ENCODE peak calls at places on chromosome 18, in six cellular contexts. One of them, this sample, is unnamed.

GRCh38 chr18:2897015-2897414 is 50.2 kb downstream of the EMILIN2 start:
- DNase-seq in K562: no peak
- DNase-seq in HepG2: no peak
- DNase-seq in HCT116: no peak
- DNase-seq in A549: no peak
- DNase-seq in H1: no peak
- DNase-seq in this sample: no peak

GRCh38 chr18:35174093-35174731 is 66.6 kb upstream of the ZNF397 start:
- DNase-seq in K562: peak
- DNase-seq in HepG2: no peak
- DNase-seq in HCT116: no peak
- DNase-seq in A549: no peak
- DNase-seq in H1: no peak
- DNase-seq in this sample: no peak

GRCh38 chr18:12335503-12335902 is 27.5 kb downstream of the TUBB6 start:
- DNase-seq in K562: no peak
- DNase-seq in HepG2: no peak
- DNase-seq in HCT116: no peak
- DNase-seq in A549: no peak
- DNase-seq in H1: no peak
- DNase-seq in this sample: no peak

GRCh38 chr18:56289381-56289780 is 349.0 kb downstream of the TXNL1 start:
- DNase-seq in K562: no peak
- DNase-seq in HepG2: no peak
- DNase-seq in HCT116: no peak
- DNase-seq in A549: no peak
- DNase-seq in H1: no peak
- DNase-seq in this sample: no peak

GRCh38 chr18:77055429-77056310 is 76.9 kb downstream of the MBP start:
- DNase-seq in K562: no peak
- DNase-seq in HepG2: no peak
- DNase-seq in HCT116: no peak
- DNase-seq in A549: no peak
- DNase-seq in H1: no peak
- DNase-seq in this sample: peak

GRCh38 chr18:76564117-76564516 is 69.1 kb upstream of the ZNF516 start:
- DNase-seq in K562: no peak
- DNase-seq in HepG2: no peak
- DNase-seq in HCT116: peak
- DNase-seq in A549: no peak
- DNase-seq in H1: no peak
- DNase-seq in this sample: peak

GRCh38 chr18:12423820-12424219 is 16.1 kb downstream of the PRELID3A start:
- DNase-seq in K562: no peak
- DNase-seq in HepG2: no peak
- DNase-seq in HCT116: no peak
- DNase-seq in A549: no peak
- DNase-seq in H1: no peak
- DNase-seq in this sample: no peak

GRCh38 chr18:9902832-9903231 is 11.0 kb upstream of the VAPA start:
- DNase-seq in K562: no peak
- DNase-seq in HepG2: no peak
- DNase-seq in HCT116: no peak
- DNase-seq in A549: no peak
- DNase-seq in H1: no peak
- DNase-seq in this sample: no peak

GRCh38 chr18:31232000-31232399 is 69.3 kb upstream of the DSC1 start:
- DNase-seq in K562: no peak
- DNase-seq in HepG2: no peak
- DNase-seq in HCT116: no peak
- DNase-seq in A549: no peak
- DNase-seq in H1: no peak
- DNase-seq in this sample: no peak

GRCh38 chr18:9824474-9824832 is 61.3 kb upstream of the TXNDC2 start:
- DNase-seq in K562: no peak
- DNase-seq in HepG2: no peak
- DNase-seq in HCT116: no peak
- DNase-seq in A549: no peak
- DNase-seq in H1: no peak
- DNase-seq in this sample: peak

GRCh38 chr18:70322928-70323327 is 34.1 kb downstream of the SOCS6 start:
- DNase-seq in K562: no peak
- DNase-seq in HepG2: peak
- DNase-seq in HCT116: no peak
- DNase-seq in A549: peak
- DNase-seq in H1: no peak
- DNase-seq in this sample: peak

DNA sequence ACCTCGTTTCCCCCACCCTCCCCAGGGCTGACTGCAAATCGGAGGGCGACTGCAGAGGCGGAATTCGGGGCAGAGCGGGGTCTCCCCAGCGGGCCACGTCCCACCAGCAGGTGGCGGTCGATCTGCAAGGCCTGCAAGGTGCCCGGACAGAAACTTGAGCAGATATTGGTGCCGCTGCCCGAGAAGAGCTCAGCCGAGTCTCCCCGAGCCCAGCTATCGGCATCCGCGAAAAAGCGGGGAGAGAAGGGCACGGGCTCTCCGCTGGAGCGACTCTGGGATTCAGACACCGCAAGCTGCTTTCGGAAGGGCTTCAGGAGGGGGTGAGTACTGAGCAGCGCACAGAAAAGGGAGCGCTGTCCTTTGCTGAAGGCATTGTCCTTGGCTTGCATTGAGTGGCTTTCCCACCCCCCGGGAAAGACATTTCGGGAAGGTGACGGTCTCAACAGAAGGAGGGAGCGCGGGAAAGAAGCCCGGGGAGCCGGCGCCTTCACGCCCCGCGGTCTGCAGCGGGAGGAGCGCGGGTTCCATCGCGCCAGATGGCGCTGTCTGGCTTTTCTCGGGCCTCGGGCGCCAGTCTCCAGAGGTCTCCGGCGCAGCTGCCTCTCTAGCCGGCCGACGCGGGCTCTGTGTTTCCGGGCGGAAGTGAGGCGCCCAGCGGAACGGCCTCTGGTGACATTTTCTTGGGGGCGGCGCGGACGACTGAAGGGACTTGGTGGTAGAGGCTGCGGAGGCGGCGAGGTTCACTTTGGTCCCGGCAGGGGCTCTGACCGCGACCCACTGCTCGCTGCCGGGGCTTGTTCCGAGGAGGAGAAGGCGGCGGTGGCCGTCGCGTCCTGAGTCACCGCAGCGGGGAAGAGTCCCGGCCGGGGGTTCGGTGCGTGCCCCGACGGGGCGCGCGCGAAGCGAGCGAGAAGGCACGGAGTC is 69.5 kb downstream of the HAUS1 start:
- DNase-seq in K562: peak
- DNase-seq in HepG2: peak
- DNase-seq in HCT116: peak
- DNase-seq in A549: peak
- DNase-seq in H1: peak
- DNase-seq in this sample: peak
- TF ChIP-seq POLR2A in K562: peak
- TF ChIP-seq POLR2A in HepG2: peak
- TF ChIP-seq POLR2A in HCT116: peak
- TF ChIP-seq POLR2A in A549: peak
- TF ChIP-seq POLR2A in H1: peak
- TF ChIP-seq POLR2A in this sample: peak

GRCh38 chr18:24734058-24734457 is 273.6 kb downstream of the HRH4 start:
- DNase-seq in K562: peak
- DNase-seq in HepG2: peak
- DNase-seq in HCT116: no peak
- DNase-seq in A549: no peak
- DNase-seq in H1: no peak
- DNase-seq in this sample: no peak
- TF ChIP-seq CEBPB in K562: no peak
- TF ChIP-seq CEBPB in HepG2: no peak
- TF ChIP-seq CEBPB in HCT116: no peak
- TF ChIP-seq CEBPB in A549: no peak
- TF ChIP-seq CEBPB in H1: no peak
- TF ChIP-seq CEBPB in this sample: no peak

GRCh38 chr18:13660510-13660909 is 65.8 kb downstream of the FAM210A start:
- DNase-seq in K562: no peak
- DNase-seq in HepG2: no peak
- DNase-seq in HCT116: no peak
- DNase-seq in A549: no peak
- DNase-seq in H1: no peak
- DNase-seq in this sample: no peak
- H3K27ac ChIP-seq in K562: no peak
- H3K27ac ChIP-seq in HepG2: no peak
- H3K27ac ChIP-seq in HCT116: no peak
- H3K27ac ChIP-seq in A549: no peak
- H3K27ac ChIP-seq in H1: no peak
- H3K27ac ChIP-seq in this sample: no peak

DNA sequence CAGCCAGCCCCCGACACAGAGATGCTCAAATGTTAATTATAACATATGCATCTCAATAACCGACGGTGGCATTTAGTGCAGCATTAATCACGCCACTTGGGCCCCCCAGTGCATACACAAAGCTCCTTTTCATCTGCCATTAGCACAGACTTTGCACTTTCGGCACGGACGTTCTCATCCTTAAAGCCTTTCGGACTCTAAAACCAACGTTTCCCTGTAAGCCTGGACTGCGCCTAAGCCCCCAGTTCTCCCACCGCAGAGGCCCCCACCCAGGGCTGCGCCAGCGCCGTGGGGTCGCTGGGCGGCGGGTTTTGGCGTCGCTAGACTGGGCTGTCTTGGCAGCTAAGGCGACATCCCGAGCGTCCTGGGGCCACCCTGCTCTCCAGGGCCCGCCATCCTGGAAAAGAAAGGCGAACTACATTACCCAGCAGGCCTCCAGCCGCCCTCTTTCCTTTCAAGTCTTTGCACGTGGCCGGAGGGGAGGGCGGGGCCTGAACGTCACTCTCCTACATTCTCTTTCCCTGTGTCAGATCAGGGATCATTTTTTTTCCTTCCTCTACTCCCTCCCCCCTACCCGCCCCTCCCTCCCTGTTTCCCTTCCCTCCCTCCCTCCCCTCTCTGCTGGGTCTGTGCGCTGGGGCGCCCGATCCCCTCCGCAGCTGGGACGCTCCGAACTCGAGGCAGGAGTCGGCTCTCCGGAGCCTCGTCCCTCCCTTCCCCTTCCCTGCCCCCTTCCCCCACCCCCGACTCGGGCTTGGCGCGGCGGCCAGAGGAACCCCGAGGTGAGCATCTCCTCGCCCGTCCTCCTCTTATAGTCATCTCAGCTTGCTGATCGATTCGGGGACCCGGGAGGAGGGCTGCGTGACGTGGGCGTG is at the start of gene CTIF:
- DNase-seq in K562: peak
- DNase-seq in HepG2: peak
- DNase-seq in HCT116: peak
- DNase-seq in A549: peak
- DNase-seq in H1: peak
- DNase-seq in this sample: peak
- TF ChIP-seq POLR2A in K562: peak
- TF ChIP-seq POLR2A in HepG2: peak
- TF ChIP-seq POLR2A in HCT116: no peak
- TF ChIP-seq POLR2A in A549: peak
- TF ChIP-seq POLR2A in H1: peak
- TF ChIP-seq POLR2A in this sample: peak

GRCh38 chr18:52844323-52844722 is 504.3 kb downstream of the DCC start:
- DNase-seq in K562: no peak
- DNase-seq in HepG2: no peak
- DNase-seq in HCT116: no peak
- DNase-seq in A549: no peak
- DNase-seq in H1: no peak
- DNase-seq in this sample: no peak
- TF ChIP-seq CEBPB in K562: no peak
- TF ChIP-seq CEBPB in HepG2: no peak
- TF ChIP-seq CEBPB in HCT116: no peak
- TF ChIP-seq CEBPB in A549: no peak
- TF ChIP-seq CEBPB in H1: no peak
- TF ChIP-seq CEBPB in this sample: no peak

GRCh38 chr18:28002841-28003240 is 174.1 kb downstream of the CDH2 start:
- DNase-seq in K562: no peak
- DNase-seq in HepG2: no peak
- DNase-seq in HCT116: no peak
- DNase-seq in A549: no peak
- DNase-seq in H1: no peak
- DNase-seq in this sample: no peak
- H3K27ac ChIP-seq in K562: no peak
- H3K27ac ChIP-seq in HepG2: no peak
- H3K27ac ChIP-seq in HCT116: no peak
- H3K27ac ChIP-seq in A549: no peak
- H3K27ac ChIP-seq in H1: no peak
- H3K27ac ChIP-seq in this sample: no peak

GRCh38 chr18:62500174-62500573 is 22.7 kb upstream of the ZCCHC2 start:
- DNase-seq in K562: no peak
- DNase-seq in HepG2: no peak
- DNase-seq in HCT116: no peak
- DNase-seq in A549: no peak
- DNase-seq in H1: no peak
- DNase-seq in this sample: no peak
- TF ChIP-seq POLR2A in K562: no peak
- TF ChIP-seq POLR2A in HepG2: no peak
- TF ChIP-seq POLR2A in HCT116: no peak
- TF ChIP-seq POLR2A in A549: no peak
- TF ChIP-seq POLR2A in H1: no peak
- TF ChIP-seq POLR2A in this sample: no peak

This sample was measured in IMR-90.